ENCODE peak calls at places on chromosomes 2 and 18, in seven cellular contexts. O is HFF-Myc, F is fibroblast of lung, E is AG04449, J is upper lobe of right lung, Z is lung, U is cardiac muscle cell. I is an unnamed sample.

GRCh38 chr2:151757861-151758260 is 23.6 kb upstream of the NEB start:
- DNase-seq in O (no peak), F (no peak), E (no peak), J (no peak), Z (no peak), U (no peak), I (no peak)

GRCh38 chr2:68594674-68595492 is 48.5 kb upstream of the PROKR1 start:
- DNase-seq in O (peak; percentile 16), F (peak; percentile 16), E (no peak), J (peak; percentile 67), Z (peak; percentile 36), U (peak; percentile 17), I (peak; percentile 42)

GRCh38 chr2:67259581-67260347 is 137.4 kb upstream of the ETAA1 start:
- DNase-seq in O (peak; percentile 81), F (peak; percentile 97), E (peak; percentile 73), J (no peak), Z (no peak), U (no peak), I (peak; percentile 35)

GRCh38 chr2:231189571-231190495 is 8.6 kb upstream of the ARMC9 start:
- DNase-seq in O (no peak), F (peak; percentile 30), E (no peak), J (peak; percentile 78), Z (peak; percentile 39), U (no peak), I (peak; percentile 44)

GRCh38 chr2:65654496-65654895 is 222.1 kb upstream of the SPRED2 start:
- DNase-seq in O (no peak), F (no peak), E (no peak), J (no peak), Z (no peak), U (no peak), I (no peak)

GRCh38 chr2:132651115-132652099 is 18.6 kb downstream of the LYPD1 start:
- DNase-seq in O (no peak), F (peak; percentile 50), E (no peak), J (no peak), Z (no peak), U (peak; percentile 54), I (no peak)

GRCh38 chr2:69083126-69083733 is 70.3 kb downstream of the ANTXR1 start:
- DNase-seq in O (no peak), F (peak; percentile 34), E (no peak), J (no peak), Z (no peak), U (no peak), I (no peak)

GRCh38 chr2:235268535-235268934 is 225.3 kb upstream of the AGAP1 start:
- DNase-seq in O (no peak), F (peak; percentile 64), E (peak; percentile 26), J (no peak), Z (no peak), U (no peak), I (no peak)

DNA sequence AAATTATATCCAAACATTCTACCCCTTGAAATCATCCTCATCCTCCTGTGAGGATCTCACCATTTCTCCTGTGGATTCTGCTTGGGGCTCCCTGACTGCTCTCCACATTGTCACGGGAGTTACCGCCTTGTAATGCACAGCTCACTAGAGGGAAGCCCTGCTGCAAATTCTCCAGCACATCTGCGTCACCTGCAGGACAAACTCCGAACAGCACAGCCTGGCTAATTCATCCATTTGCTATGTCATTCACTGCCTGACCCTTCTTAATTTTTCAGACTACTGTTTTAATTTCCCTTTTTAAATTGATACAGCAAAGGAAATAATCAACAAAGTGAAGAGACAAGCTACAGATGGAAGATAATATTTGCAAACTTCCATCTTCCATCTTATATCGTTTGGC is 627.4 kb downstream of the FBXO15 start:
- DNase-seq in O (no peak), F (no peak), E (no peak), J (no peak), Z (no peak), U (no peak), I (no peak)
- TF ChIP-seq CTCF in O (no peak), F (no peak), E (peak; percentile 14), J (no peak), Z (no peak), U (no peak), I (no peak)

GRCh38 chr2:237701859-237702370 is 74.5 kb downstream of the LRRFIP1 start:
- DNase-seq in O (no peak), F (no peak), E (no peak), J (no peak), Z (no peak), U (no peak), I (no peak)
- H3K4me3 ChIP-seq in O (no peak overlapping the region), F (no peak overlapping the region), E (no peak overlapping the region), J (peak overlapping the region; percentile 3), Z (no peak overlapping the region), U (peak overlapping the region; percentile 4), I (no peak overlapping the region)

DNA sequence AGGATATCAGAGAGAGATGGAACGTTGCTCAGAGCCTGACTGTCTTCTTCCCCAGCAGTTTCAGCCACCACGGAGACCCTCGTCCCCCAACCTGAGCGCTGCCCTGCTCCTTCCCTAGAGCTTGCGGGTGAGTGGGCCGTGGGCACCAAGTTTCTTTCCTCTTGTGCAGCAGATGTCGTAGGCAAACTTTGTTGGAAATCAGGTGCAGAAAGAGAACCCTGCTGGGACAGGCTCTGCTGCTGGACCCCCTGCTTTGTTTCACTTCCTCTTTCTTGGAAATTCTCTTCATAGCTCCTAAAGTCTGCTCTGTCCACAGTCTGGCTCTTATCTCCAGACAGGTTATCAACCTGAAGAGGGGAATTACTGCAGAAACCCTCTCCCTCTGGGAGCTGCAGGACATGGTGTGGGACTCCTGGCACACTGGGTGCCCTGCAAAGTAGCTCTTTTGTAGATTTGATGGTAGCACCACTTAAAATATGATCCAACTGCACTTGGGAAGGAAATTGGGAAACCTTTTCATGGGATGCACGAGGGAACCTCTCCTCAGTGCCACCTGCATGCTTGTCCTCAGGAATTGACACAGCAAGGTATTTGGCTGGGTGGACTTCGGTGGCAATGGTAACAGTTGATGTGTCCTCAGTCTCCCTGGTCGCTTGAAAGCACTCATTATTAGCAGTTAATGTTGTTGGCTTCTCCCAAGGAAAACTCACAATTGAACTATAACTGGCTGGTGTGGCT is 92.2 kb downstream of the ALPK2 start:
- DNase-seq in O (no peak), F (no peak), E (no peak), J (no peak), Z (no peak), U (no peak), I (no peak)
- TF ChIP-seq CTCF in O (no peak), F (no peak), E (no peak), J (no peak), Z (no peak), U (no peak), I (no peak)

DNA sequence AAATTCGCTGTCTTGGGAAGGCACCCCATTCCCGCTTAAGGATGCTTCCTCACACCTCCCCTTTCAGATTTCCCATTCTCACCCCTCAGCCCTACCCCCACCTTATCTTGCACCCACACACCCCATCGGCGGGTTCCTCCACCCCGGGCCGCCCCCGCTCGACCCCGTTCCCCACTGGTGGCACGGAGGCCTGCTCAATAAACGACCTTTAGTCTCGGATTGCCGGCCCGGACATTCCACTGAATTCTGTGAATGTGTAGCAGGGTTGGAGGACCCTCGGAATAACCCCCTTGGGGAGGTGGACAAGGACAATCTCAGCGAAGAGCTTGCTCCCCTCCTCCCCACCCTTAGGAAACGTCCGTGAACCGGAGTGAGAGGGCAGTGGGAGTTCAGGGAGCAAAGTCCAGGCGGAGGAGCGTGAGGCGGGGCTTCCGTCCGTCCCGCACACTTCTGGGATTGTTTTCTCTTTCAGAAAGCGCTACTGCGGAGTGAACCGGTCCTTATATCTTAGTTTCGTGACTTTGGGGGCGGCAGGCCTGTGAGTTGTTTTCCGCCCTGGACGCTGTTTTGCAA is 2.8 kb upstream of the LBX2 start:
- DNase-seq in O (no peak), F (no peak), E (no peak), J (no peak), Z (no peak), U (no peak), I (peak; percentile 81)
- H3K4me3 ChIP-seq in O (peak overlapping the region; percentile 38), F (peak overlapping the region; percentile 9), E (peak overlapping the region; percentile 64), J (peak overlapping the region; percentile 68), Z (peak overlapping the region; percentile 56), U (peak overlapping the region; percentile 19), I (peak overlapping the region; percentile 52)

GRCh38 chr2:102166189-102166845 is 20.5 kb upstream of the IL1RL2 start:
- DNase-seq in O (no peak), F (peak; percentile 78), E (peak; percentile 42), J (no peak), Z (no peak), U (peak; percentile 69), I (no peak)
- TF ChIP-seq CTCF in O (peak; percentile 60), F (peak; percentile 57), E (peak; percentile 56), J (peak; percentile 55), Z (peak; percentile 44), U (peak; percentile 26), I (peak; percentile 39)

GRCh38 chr2:214536625-214537024 is 125.8 kb downstream of the VWC2L start:
- DNase-seq in O (no peak), F (peak; percentile 55), E (no peak), J (no peak), Z (no peak), U (no peak), I (no peak)

GRCh38 chr2:214529021-214529420 is 118.2 kb downstream of the VWC2L start:
- DNase-seq in O (no peak), F (no peak), E (no peak), J (no peak), Z (no peak), U (no peak), I (no peak)

GRCh38 chr2:214529514-214529913 is 118.7 kb downstream of the VWC2L start:
- DNase-seq in O (no peak), F (no peak), E (no peak), J (no peak), Z (no peak), U (no peak), I (no peak)

GRCh38 chr2:214537929-214538328 is 127.1 kb downstream of the VWC2L start:
- DNase-seq in O (no peak), F (no peak), E (no peak), J (no peak), Z (no peak), U (no peak), I (no peak)

DNA sequence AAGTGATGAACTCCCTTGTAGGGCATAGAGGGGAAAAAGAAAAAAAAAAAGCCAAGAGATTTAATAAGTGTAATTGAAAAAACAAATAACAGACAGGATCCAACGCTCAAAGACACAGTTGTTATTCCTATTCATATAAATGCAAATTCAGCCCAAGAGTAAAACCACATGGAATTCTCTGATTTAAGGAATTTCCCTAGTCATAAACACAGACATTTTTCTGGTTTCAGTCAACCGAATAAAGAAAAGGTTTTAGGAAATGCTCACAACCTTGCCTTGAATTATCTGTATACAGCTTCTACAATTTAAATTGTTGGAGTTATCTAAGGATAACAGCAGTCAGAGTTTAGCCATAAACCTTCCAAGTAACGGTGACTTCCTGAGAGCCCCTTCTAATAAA is 122.7 kb downstream of the VWC2L start:
- DNase-seq in O (no peak), F (peak; percentile 80), E (no peak), J (no peak), Z (no peak), U (no peak), I (no peak)
- H3K4me3 ChIP-seq in O (no peak overlapping the region), F (no peak overlapping the region), E (no peak overlapping the region), J (no peak overlapping the region), Z (no peak overlapping the region), U (no peak overlapping the region), I (no peak overlapping the region)

DNA sequence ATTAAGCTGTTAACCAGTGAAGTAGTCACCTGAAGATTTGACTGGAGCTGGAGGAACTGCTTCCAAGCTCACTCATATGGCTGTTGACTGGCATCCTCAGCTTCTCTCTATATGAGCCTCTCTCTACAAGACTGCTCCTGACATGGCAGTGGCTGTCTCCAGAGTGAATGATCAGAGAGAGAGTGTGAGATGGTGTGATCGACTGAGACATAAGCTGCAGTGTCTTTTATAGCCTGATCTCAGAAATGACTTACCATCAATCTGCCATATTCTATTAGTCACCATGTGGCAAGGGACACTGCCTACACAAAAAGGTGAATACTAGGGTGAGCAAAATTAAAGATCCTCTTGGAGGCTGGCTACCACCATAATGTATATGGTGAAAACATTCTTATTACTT is 7.8 kb upstream of the RBMS1 start:
- DNase-seq in O (no peak), F (no peak), E (no peak), J (no peak), Z (no peak), U (no peak), I (no peak)
- TF ChIP-seq CTCF in O (no peak), F (no peak), E (no peak), J (no peak), Z (no peak), U (no peak), I (no peak)